ENCODE peak calls at places on chromosomes 12 and 14, in four cellular contexts. S, F, B and A are unnamed samples.

GRCh38 chr12:130196827-130197226 is 34.6 kb downstream of the FZD10 start:
- DNase-seq in S (no peak), F (no peak), B (no peak), A (no peak)

GRCh38 chr14:93056840-93057585 is 58.7 kb downstream of the ITPK1 start:
- DNase-seq in S (no peak), F (peak; percentile 89), B (no peak), A (no peak)

GRCh38 chr14:99389171-99389826 is 91.4 kb downstream of the SETD3 start:
- DNase-seq in S (peak; percentile 21), F (peak; percentile 51), B (no peak), A (no peak)

GRCh38 chr12:47753021-47754001 is 5.4 kb downstream of the RAPGEF3 start:
- DNase-seq in S (no peak), F (peak; percentile 64), B (no peak), A (no peak)

GRCh38 chr14:61322799-61323290 is 1.5 kb downstream of the PRKCH start:
- DNase-seq in S (peak; percentile 7), F (no peak), B (peak; percentile 65), A (peak; percentile 34)

GRCh38 chr12:92290016-92290685 is 144.5 kb upstream of the BTG1 start:
- DNase-seq in S (peak; percentile 83), F (no peak), B (no peak), A (no peak)

GRCh38 chr12:45966486-45966885 is 23.9 kb downstream of the SCAF11 start:
- DNase-seq in S (peak; percentile 92), F (no peak), B (no peak), A (no peak)

GRCh38 chr12:99769581-99769980 is 122.0 kb downstream of the GARIN6 start:
- DNase-seq in S (no peak), F (no peak), B (no peak), A (no peak)

GRCh38 chr12:28933176-28933575 is 215.9 kb upstream of the FAR2 start:
- DNase-seq in S (no peak), F (no peak), B (no peak), A (no peak)

GRCh38 chr14:50085570-50086315 is 30.6 kb downstream of the VCPKMT start:
- DNase-seq in S (peak; percentile 78), F (peak; percentile 53), B (peak; percentile 26), A (no peak)

GRCh38 chr12:119157528-119157927 is 21.2 kb upstream of the HSPB8 start:
- DNase-seq in S (no peak), F (no peak), B (no peak), A (no peak)

GRCh38 chr12:52020539-52021336 is 14.0 kb downstream of the TAMALIN start:
- DNase-seq in S (peak; percentile 28), F (no peak), B (peak; percentile 60), A (no peak)

GRCh38 chr12:124565071-124565491 is 2.3 kb downstream of the NCOR2 start:
- DNase-seq in S (peak; percentile 39), F (peak; percentile 74), B (no peak), A (no peak)

GRCh38 chr12:124909831-124910560 is 4.5 kb downstream of the UBC start:
- DNase-seq in S (peak; percentile 50), F (no peak), B (no peak), A (no peak)

GRCh38 chr14:100203962-100204834 is 34.7 kb upstream of the YY1 start:
- DNase-seq in S (peak; percentile 32), F (peak; percentile 84), B (no peak), A (no peak)

GRCh38 chr14:34527591-34527990 is 11.9 kb downstream of the EAPP start:
- DNase-seq in S (no peak), F (no peak), B (no peak), A (no peak)

GRCh38 chr12:57517187-57517586 is 3.1 kb downstream of the DDIT3 start:
- DNase-seq in S (peak; percentile 55), F (peak; percentile 61), B (no peak), A (no peak)

GRCh38 chr12:47591387-47591786 is 114.4 kb downstream of the RPAP3 start:
- DNase-seq in S (peak; percentile 29), F (no peak), B (no peak), A (no peak)

GRCh38 chr12:77845831-77846230 is 15.1 kb downstream of the NAV3 start:
- DNase-seq in S (peak; percentile 85), F (no peak), B (no peak), A (no peak)

GRCh38 chr14:105334383-105335230 is 20.1 kb downstream of the PACS2 start:
- DNase-seq in S (no peak), F (no peak), B (no peak), A (no peak)

GRCh38 chr12:30795410-30795659 is 40.6 kb upstream of the CAPRIN2 start:
- DNase-seq in S (no peak), F (no peak), B (no peak), A (peak; percentile 27)

GRCh38 chr12:93098077-93098476 is 169.0 kb upstream of the EEA1 start:
- DNase-seq in S (no peak), F (peak; percentile 51), B (peak; percentile 54), A (peak; percentile 72)

GRCh38 chr12:92604786-92605185 is 98.0 kb upstream of the PLEKHG7 start:
- DNase-seq in S (no peak), F (no peak), B (no peak), A (no peak)

GRCh38 chr12:89968151-89968699 is 259.6 kb upstream of the ATP2B1 start:
- DNase-seq in S (no peak), F (no peak), B (no peak), A (no peak)

GRCh38 chr14:95043314-95043713 is 114.0 kb downstream of the DICER1 start:
- DNase-seq in S (no peak), F (no peak), B (no peak), A (no peak)

GRCh38 chr12:18165422-18165871 is 75.5 kb upstream of the RERGL start:
- DNase-seq in S (peak; percentile 63), F (no peak), B (peak; percentile 1), A (no peak)

GRCh38 chr14:77035267-77035666 is 6.8 kb upstream of the IRF2BPL start:
- DNase-seq in S (no peak), F (no peak), B (no peak), A (no peak)

GRCh38 chr12:4866288-4866687 is 43.4 kb upstream of the KCNA1 start:
- DNase-seq in S (no peak), F (no peak), B (no peak), A (no peak)

GRCh38 chr14:103946975-103947374 is 4.6 kb upstream of the RD3L start:
- DNase-seq in S (no peak), F (no peak), B (no peak), A (no peak)

GRCh38 chr12:60205500-60205899 is 609.7 kb downstream of the SLC16A7 start:
- DNase-seq in S (peak; percentile 76), F (no peak), B (no peak), A (no peak)

GRCh38 chr12:28866715-28867503 is 282.2 kb upstream of the FAR2 start:
- DNase-seq in S (peak; percentile 73), F (no peak), B (no peak), A (no peak)

GRCh38 chr14:21382095-21382494 is 1.7 kb downstream of the SUPT16H start:
- DNase-seq in S (peak; percentile 29), F (no peak), B (no peak), A (no peak)

GRCh38 chr14:22822017-22822618 is 6.9 kb upstream of the SLC7A7 start:
- DNase-seq in S (no peak), F (no peak), B (no peak), A (no peak)

DNA sequence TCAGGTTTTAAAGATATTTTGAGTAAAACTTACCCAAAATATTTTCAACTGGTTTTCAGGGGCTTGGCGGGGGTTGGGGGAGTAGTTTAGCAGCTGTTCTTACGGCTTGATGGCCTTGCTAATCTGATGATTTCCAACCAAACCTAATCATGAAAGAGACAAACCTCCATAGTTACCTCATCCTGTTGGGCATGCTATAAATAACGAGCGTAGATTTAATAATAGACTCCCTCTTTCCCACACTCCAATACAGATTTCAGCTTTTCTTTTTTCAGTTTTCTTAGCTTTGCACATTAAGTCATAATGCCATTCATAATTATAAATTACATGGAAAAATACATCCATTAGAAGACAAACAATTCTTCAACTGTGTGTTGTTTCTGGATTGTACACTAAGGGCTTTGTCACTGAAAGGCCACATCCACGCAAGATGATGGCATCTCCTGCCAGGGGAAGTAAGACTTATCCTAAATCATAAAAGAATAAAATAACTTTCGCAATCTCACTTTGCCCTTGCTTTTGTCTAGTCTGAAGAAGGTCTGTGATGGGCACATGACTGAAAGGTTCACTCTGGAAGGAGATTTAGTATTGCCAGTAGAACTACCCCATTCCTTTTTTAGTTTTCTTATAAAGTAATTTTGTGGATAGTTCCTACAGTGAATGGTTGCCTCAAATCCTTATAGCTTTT is 23.2 kb downstream of the ITPR2 start:
- DNase-seq in S (no peak), F (no peak), B (no peak), A (no peak)
- H3K27ac ChIP-seq in S (peak overlapping the region; percentile 33), F (peak overlapping the region; percentile 30), B (no peak overlapping the region), A (no peak overlapping the region)

DNA sequence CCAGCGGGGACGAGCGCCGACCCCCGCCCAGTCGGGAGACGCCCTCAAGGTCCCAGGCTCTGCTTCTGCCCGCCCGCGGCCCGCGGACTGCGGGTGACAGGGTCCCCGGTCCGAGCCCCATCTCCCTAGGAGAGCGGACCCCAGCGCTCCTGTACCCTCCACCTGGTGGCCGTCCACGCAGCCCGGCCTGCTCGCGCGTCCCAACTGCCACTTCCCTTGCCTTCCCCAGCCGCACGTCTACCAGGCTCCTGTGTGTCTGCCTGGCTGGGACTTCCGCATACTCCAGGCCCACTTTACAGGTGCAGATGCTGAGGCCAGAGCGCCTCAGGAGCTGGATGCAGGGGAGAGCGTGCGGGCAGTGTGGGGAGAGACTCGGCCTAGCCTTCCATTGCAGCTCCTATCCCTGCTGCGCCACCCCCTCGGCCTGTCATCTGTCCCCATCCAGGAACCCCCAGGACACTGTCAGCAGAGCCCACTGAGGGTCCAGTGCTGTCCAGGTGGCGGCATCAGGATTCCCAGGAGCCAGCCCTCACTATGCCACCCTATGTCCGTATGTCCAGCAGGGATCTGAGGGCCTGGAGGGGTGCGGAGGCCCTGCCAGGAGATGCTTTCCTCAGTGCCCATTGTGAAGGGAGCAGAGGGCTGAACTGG is 8.0 kb upstream of the ANKRD9 start:
- DNase-seq in S (no peak), F (no peak), B (no peak), A (no peak)
- H3K27ac ChIP-seq in S (no peak overlapping the region), F (peak overlapping the region; percentile 83), B (peak overlapping the region; percentile 31), A (no peak overlapping the region)

DNA sequence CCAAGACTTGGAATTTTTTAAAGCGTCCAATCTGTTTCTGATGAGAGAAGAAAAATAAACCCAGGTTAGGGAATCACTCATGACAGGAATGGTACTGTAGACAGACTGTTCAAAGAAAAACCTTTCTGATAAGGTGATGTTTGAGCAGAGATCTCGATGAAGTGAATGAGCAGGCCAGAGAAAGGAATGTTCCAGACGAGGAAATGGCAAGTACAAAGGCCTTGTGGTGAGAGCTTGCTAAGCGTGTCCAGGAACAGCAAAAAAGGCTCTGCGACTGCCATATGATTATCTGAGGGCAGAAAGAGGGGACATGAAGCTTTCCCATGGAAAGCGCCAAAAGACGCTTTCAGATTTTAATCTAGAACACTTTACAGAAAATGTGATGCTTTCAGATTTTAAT is 458.4 kb upstream of the SOX5 start:
- DNase-seq in S (no peak), F (no peak), B (no peak), A (no peak)
- H3K27ac ChIP-seq in S (no peak overlapping the region), F (no peak overlapping the region), B (no peak overlapping the region), A (no peak overlapping the region)

GRCh38 chr12:2337031-2338010 is 284.5 kb downstream of the CACNA1C start:
- DNase-seq in S (peak; percentile 39), F (no peak), B (no peak), A (no peak)
- H3K27ac ChIP-seq in S (peak overlapping the region; percentile 92), F (no peak overlapping the region), B (no peak overlapping the region), A (no peak overlapping the region)

GRCh38 chr14:65080954-65081747 is 21.2 kb downstream of the MAX start:
- DNase-seq in S (no peak), F (no peak), B (no peak), A (no peak)
- H3K27ac ChIP-seq in S (no peak overlapping the region), F (no peak overlapping the region), B (no peak overlapping the region), A (no peak overlapping the region)